ENCODE peak calls at places on chromosomes 13 and 19, in four cellular contexts. W is NCI-H345; X is stimulated activated CD4-positive, alpha-beta T cell treated with anti-CD3 and anti-CD28 coated beads, Interleukin-1b, Interleukin-23, amount 100 ng/mL, for 24 hours; F is non-pigmented ciliary epithelial cell. S is an unnamed sample.

GRCh38 chr13:36549771-36550170 is 117.5 kb downstream of the CCNA1 start:
- DNase-seq in W (peak; percentile 35), X (no peak), F (no peak), S (no peak)

GRCh38 chr19:43798546-43799409 is 3.5 kb downstream of the LYPD5 start:
- DNase-seq in W (peak; percentile 70), X (no peak), F (no peak), S (no peak)

GRCh38 chr13:24220086-24220703 is 59.7 kb downstream of the SPATA13 start:
- DNase-seq in X (peak; percentile 20), W (peak; percentile 55), F (peak; percentile 53), S (peak; percentile 46)

GRCh38 chr19:3821857-3822364 is 35.7 kb upstream of the MATK start:
- DNase-seq in F (no peak), X (peak; percentile 90), W (peak; percentile 63), S (peak; percentile 52)

GRCh38 chr19:14530005-14530348 is 583 bp downstream of the TECR start:
- DNase-seq in X (no peak), W (no peak), F (no peak), S (no peak)

GRCh38 chr19:35306473-35307246 is 14.7 kb downstream of the MAG start:
- DNase-seq in X (no peak), F (no peak), W (peak; percentile 29), S (no peak)

GRCh38 chr13:113598081-113598410 is 13.5 kb downstream of the TFDP1 start:
- DNase-seq in X (no peak), F (no peak), W (no peak), S (no peak)

GRCh38 chr13:60448907-60449510 is 52.0 kb downstream of the TDRD3 start:
- DNase-seq in F (peak; percentile 40), X (no peak), W (peak; percentile 61), S (peak; percentile 52)

GRCh38 chr13:74287672-74288169 is 153.5 kb upstream of the KLF12 start:
- DNase-seq in F (no peak), X (peak; percentile 40), W (peak; percentile 93), S (peak; percentile 66)

GRCh38 chr19:15129856-15130580 is 22.8 kb downstream of the SYDE1 start:
- DNase-seq in F (no peak), W (no peak), X (no peak), S (no peak)

GRCh38 chr13:33884506-33885221 is 66.7 kb downstream of the RFC3 start:
- DNase-seq in X (no peak), F (no peak), W (no peak), S (no peak)

GRCh38 chr13:36430247-36431203 is 1.8 kb upstream of the CCNA1 start:
- DNase-seq in F (no peak), W (no peak), X (no peak), S (no peak)

GRCh38 chr19:39355253-39355652 is 13.0 kb downstream of the SAMD4B start:
- DNase-seq in X (no peak), F (no peak), W (no peak), S (no peak)

GRCh38 chr13:33204130-33204927 is 81.2 kb downstream of the STARD13 start:
- DNase-seq in F (no peak), W (no peak), X (no peak), S (peak; percentile 95)

GRCh38 chr13:29746167-29746677 is 104.2 kb downstream of the UBL3 start:
- DNase-seq in F (no peak), X (no peak), W (no peak), S (no peak)

GRCh38 chr13:84844473-84844872 is 954.7 kb downstream of the SLITRK6 start:
- DNase-seq in F (no peak), X (no peak), W (peak; percentile 33), S (no peak)

GRCh38 chr13:95137096-95137495 is 164.2 kb downstream of the ABCC4 start:
- DNase-seq in F (no peak), X (no peak), W (no peak), S (peak; percentile 76)

GRCh38 chr19:13840751-13841338 is 36.1 kb upstream of the NANOS3 start:
- DNase-seq in W (no peak), X (no peak), F (no peak), S (no peak)

GRCh38 chr13:113275387-113275786 is 21.7 kb upstream of the LAMP1 start:
- DNase-seq in F (peak; percentile 27), W (peak; percentile 12), X (no peak), S (peak; percentile 68)

GRCh38 chr19:35267818-35268545 is 780 bp upstream of the USF2 start:
- DNase-seq in X (peak; percentile 57), F (no peak), W (peak; percentile 91), S (peak; percentile 31)

GRCh38 chr19:34308381-34309367 is 54.3 kb downstream of the GARRE1 start:
- DNase-seq in W (no peak), F (no peak), X (no peak), S (peak; percentile 35)

GRCh38 chr13:87941244-87941643 is 270.1 kb downstream of the SLITRK5 start:
- DNase-seq in X (no peak), F (no peak), W (no peak), S (no peak)

GRCh38 chr19:2628597-2628996 is 73.9 kb downstream of the GNG7 start:
- DNase-seq in W (no peak), X (no peak), F (no peak), S (no peak)

GRCh38 chr19:45901912-45902650 is at the start of gene MYPOP:
- DNase-seq in X (no peak), F (no peak), W (no peak), S (no peak)

GRCh38 chr19:10402441-10403038 is 802 bp downstream of the CDC37 start:
- DNase-seq in W (no peak), X (no peak), F (no peak), S (peak; percentile 82)

GRCh38 chr13:43880930-43881329 is 1.2 kb downstream of the LACC1 start:
- DNase-seq in X (no peak), W (no peak), F (no peak), S (no peak)

GRCh38 chr13:33279898-33280549 is 5.5 kb downstream of the STARD13 start:
- DNase-seq in F (no peak), X (no peak), W (no peak), S (peak; percentile 83)

GRCh38 chr19:45863840-45864628 is at the start of gene FOXA3:
- DNase-seq in X (no peak), F (no peak), W (peak; percentile 16), S (peak; percentile 58)

GRCh38 chr19:38264486-38265212 is at the start of gene SPINT2:
- DNase-seq in X (peak; percentile 10), W (peak; percentile 99), F (no peak), S (no peak)

GRCh38 chr19:48826606-48827020 is 9.7 kb downstream of the HSD17B14 start:
- DNase-seq in W (no peak), F (no peak), X (no peak), S (no peak)

GRCh38 chr19:6217752-6218403 is 61.9 kb downstream of the MLLT1 start:
- DNase-seq in F (no peak), X (no peak), W (no peak), S (no peak)

GRCh38 chr13:37640499-37640898 is 41.9 kb upstream of the POSTN start:
- DNase-seq in F (no peak), W (peak; percentile 11), X (no peak), S (peak; percentile 36)

GRCh38 chr19:15673176-15673654 is 328 bp downstream of the CYP4F12 start:
- DNase-seq in X (no peak), W (no peak), F (no peak), S (no peak)

GRCh38 chr19:33247441-33247819 is 21.8 kb upstream of the SLC7A10 start:
- DNase-seq in X (no peak), F (no peak), W (no peak), S (no peak)

GRCh38 chr13:48561461-48562224 is 28.8 kb upstream of the RCBTB2 start:
- DNase-seq in W (no peak), F (no peak), X (no peak), S (no peak)

GRCh38 chr13:72505376-72505775 is 222.1 kb downstream of the MZT1 start:
- DNase-seq in X (no peak), W (no peak), F (no peak), S (no peak)

GRCh38 chr13:31885994-31886393 is 145.6 kb upstream of the FRY start:
- DNase-seq in F (no peak), X (no peak), W (no peak), S (no peak)